ENCODE peak calls at places on chromosomes 3 and 15, in eight cellular contexts. N is ovary, F is body of pancreas, H is K562, E is tibial nerve, I is upper lobe of left lung, M is uterus, C is spleen. V is an unnamed sample.

GRCh38 chr15:30984542-30984941 is 6.9 kb downstream of the MTMR10 start:
- DNase-seq in F (no peak), H (no peak), N (no peak), M (no peak), I (no peak), C (no peak), E (no peak), V (no peak)

GRCh38 chr15:32908135-32908801 is 190.5 kb downstream of the GREM1 start:
- DNase-seq in N (no peak), F (no peak), I (no peak), M (no peak), E (no peak), C (no peak), H (no peak), V (no peak)

GRCh38 chr3:48411041-48411588 is 18.8 kb downstream of the PLXNB1 start:
- DNase-seq in I (no peak), H (no peak), N (peak), C (peak), F (peak), E (no peak), M (peak), V (peak)

GRCh38 chr3:183826854-183827253 is 1.5 kb upstream of the MAP6D1 start:
- DNase-seq in I (no peak), F (no peak), M (no peak), H (no peak), N (no peak), E (no peak), C (peak), V (no peak)

GRCh38 chr3:151987893-151988292 is 114.5 kb downstream of the SUCNR1 start:
- DNase-seq in E (no peak), H (no peak), N (no peak), I (no peak), M (no peak), F (no peak), C (no peak), V (no peak)

GRCh38 chr3:190345027-190345821 is 23.0 kb upstream of the CLDN1 start:
- DNase-seq in F (peak), E (no peak), H (no peak), C (no peak), I (no peak), N (peak), M (no peak), V (no peak)

GRCh38 chr3:117486709-117487394 is 777.3 kb downstream of the TUSC7 start:
- DNase-seq in I (no peak), H (no peak), E (no peak), C (no peak), F (no peak), N (no peak), M (no peak), V (no peak)

GRCh38 chr3:56290376-56290775 is 177.9 kb downstream of the ERC2 start:
- DNase-seq in M (no peak), N (no peak), E (no peak), I (no peak), C (no peak), F (no peak), H (no peak), V (no peak)

GRCh38 chr3:110810356-110810755 is 261.3 kb upstream of the NECTIN3 start:
- DNase-seq in I (no peak), N (no peak), H (no peak), M (no peak), C (no peak), E (no peak), F (no peak), V (no peak)

GRCh38 chr3:54536450-54536849 is 391.4 kb downstream of the LRTM1 start:
- DNase-seq in I (no peak), F (no peak), M (no peak), C (no peak), N (no peak), H (no peak), E (no peak), V (no peak)

GRCh38 chr3:4726549-4726948 is 233.4 kb downstream of the ITPR1 start:
- DNase-seq in E (no peak), H (no peak), N (no peak), M (no peak), C (no peak), F (no peak), I (no peak), V (no peak)

GRCh38 chr3:12040902-12041301 is 36.7 kb downstream of the SYN2 start:
- DNase-seq in E (no peak), H (no peak), F (no peak), M (no peak), I (no peak), N (no peak), C (no peak), V (no peak)

GRCh38 chr3:195403841-195404408 is 38.9 kb downstream of the ACAP2 start:
- DNase-seq in N (no peak), M (no peak), E (no peak), C (no peak), H (no peak), F (no peak), I (no peak), V (no peak)

GRCh38 chr3:100402150-100402706 is 889 bp downstream of the LNP1 start:
- DNase-seq in C (no peak), E (no peak), H (no peak), I (no peak), M (no peak), F (no peak), N (no peak), V (no peak)

GRCh38 chr3:134476306-134476705 is 9.5 kb downstream of the ANAPC13 start:
- DNase-seq in H (no peak), N (no peak), C (no peak), I (no peak), E (no peak), M (no peak), F (no peak), V (no peak)

GRCh38 chr3:11522398-11522715 is 121.4 kb downstream of the VGLL4 start:
- DNase-seq in E (no peak), H (no peak), C (no peak), F (no peak), I (no peak), N (no peak), M (no peak), V (no peak)

GRCh38 chr3:23112491-23112890 is 90.6 kb upstream of the UBE2E2 start:
- DNase-seq in E (no peak), C (no peak), N (no peak), H (no peak), I (no peak), F (no peak), M (no peak), V (peak)

GRCh38 chr15:68309024-68309423 is 31.5 kb downstream of the FEM1B start:
- DNase-seq in E (no peak), H (no peak), I (no peak), C (no peak), M (no peak), N (no peak), F (no peak), V (peak)

GRCh38 chr3:81218023-81218422 is 543.4 kb downstream of the GBE1 start:
- DNase-seq in E (no peak), M (no peak), C (no peak), N (no peak), F (no peak), I (no peak), H (no peak), V (no peak)

GRCh38 chr15:101679861-101680260 is 27.7 kb upstream of the TM2D3 start:
- DNase-seq in M (no peak), C (no peak), E (no peak), I (no peak), F (no peak), H (no peak), N (no peak), V (no peak)

GRCh38 chr3:156416846-156417581 is 137.9 kb downstream of the SSR3 start:
- DNase-seq in E (no peak), C (no peak), I (no peak), N (no peak), M (no peak), H (no peak), F (no peak), V (no peak)

GRCh38 chr3:158104346-158105020 is 1.7 kb downstream of the SHOX2 start:
- DNase-seq in M (no peak), H (no peak), F (no peak), I (no peak), N (no peak), E (no peak), C (no peak), V (no peak)

GRCh38 chr3:158105710-158106438 is at the start of gene SHOX2:
- DNase-seq in C (peak), N (no peak), F (peak), E (peak), I (peak), M (peak), H (peak), V (no peak)

GRCh38 chr3:158103956-158104338 is 2.3 kb downstream of the SHOX2 start:
- DNase-seq in C (no peak), F (no peak), I (peak), N (no peak), H (no peak), E (peak), M (no peak), V (no peak)

GRCh38 chr3:158106773-158107461 is 697 bp upstream of the SHOX2 start:
- DNase-seq in H (no peak), E (peak), F (no peak), I (peak), N (no peak), C (peak), M (peak), V (no peak)

DNA sequence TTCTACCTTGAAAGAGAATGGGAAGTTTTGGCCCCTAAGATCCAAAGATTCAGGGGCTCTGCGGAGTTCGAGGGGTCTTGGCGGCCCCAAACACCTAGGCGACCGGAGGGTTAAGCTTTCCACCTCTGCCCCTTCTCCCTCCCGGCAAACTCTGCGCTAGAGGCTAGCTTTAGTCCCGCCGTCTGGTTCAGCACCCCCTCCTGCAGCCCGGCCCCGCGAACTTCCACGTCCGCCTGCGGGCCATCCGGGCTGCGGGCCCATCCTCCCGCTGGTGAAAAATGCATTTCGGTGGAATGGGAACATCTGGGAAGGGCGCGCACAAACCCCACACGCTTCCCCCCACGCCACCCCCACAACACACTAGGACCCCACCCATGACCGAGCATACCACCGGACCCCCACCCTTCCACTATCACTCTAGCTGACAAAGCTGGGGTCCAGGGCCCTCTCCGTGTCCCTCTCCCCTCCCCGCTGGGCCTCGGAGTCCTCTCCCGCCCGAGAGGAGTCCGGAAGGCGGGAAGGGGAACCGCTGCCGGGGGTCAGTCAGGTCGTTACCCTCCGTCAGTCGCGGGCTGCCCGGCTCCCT is 1.0 kb downstream of the SHOX2 start:
- DNase-seq in C (peak), E (peak), H (peak), N (no peak), F (peak), I (peak), M (peak), V (no peak)
- H3K27ac ChIP-seq in C (no peak), E (peak), H (peak), N (no peak), F (no peak), I (no peak), M (no peak), V (no peak)

DNA sequence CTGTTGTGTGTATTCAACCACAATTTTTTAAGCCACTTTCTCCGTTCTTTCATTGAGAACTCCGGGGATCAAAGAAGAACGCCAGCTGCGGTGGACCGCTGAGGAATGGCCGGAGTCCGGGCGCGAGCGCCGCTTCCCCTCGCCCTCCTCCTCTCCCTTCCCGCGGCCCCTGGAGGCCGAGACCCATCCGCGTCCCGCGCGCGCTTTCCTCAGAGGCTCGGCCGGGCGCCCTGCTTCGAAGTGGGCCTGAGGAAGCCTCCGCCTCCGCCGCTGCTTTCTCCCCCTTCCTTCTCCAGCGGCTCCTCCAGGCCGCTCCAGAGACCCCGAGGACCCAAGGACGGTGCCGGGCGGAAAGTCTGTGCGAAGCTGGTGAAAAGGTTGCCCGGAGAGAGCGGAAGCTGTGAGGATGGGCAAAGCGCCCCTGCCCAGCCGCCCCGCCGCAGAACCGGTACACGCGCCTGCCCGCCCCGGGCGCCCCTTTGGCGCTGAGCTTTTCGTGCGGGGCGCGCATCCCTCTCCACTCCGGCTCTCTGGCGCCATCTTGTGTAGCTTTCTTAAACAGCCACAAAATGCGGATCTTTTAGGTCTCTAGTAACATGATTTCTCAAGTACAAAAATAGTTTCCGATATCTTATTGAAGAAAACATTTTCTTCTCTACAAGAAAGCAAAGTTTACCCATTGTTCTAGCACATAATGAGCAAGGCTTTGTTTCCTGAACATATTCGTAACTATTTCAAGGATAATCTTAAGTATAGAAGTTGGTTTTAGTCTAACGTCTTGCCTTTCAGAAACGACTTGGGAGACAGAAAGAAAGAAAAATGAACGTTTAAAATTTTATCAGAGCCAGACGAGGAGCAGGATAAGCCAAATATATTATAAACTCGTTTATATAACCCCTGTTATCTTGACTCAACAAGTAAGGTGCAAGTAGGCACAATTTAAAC is 59.2 kb upstream of the FAM174B start:
- DNase-seq in H (peak), E (peak), C (peak), F (peak), I (peak), M (peak), N (peak), V (peak)
- TF ChIP-seq POLR2A in H (no peak), E (peak), C (no peak), F (peak), I (no peak), M (no peak), N (peak), V (no peak)

DNA sequence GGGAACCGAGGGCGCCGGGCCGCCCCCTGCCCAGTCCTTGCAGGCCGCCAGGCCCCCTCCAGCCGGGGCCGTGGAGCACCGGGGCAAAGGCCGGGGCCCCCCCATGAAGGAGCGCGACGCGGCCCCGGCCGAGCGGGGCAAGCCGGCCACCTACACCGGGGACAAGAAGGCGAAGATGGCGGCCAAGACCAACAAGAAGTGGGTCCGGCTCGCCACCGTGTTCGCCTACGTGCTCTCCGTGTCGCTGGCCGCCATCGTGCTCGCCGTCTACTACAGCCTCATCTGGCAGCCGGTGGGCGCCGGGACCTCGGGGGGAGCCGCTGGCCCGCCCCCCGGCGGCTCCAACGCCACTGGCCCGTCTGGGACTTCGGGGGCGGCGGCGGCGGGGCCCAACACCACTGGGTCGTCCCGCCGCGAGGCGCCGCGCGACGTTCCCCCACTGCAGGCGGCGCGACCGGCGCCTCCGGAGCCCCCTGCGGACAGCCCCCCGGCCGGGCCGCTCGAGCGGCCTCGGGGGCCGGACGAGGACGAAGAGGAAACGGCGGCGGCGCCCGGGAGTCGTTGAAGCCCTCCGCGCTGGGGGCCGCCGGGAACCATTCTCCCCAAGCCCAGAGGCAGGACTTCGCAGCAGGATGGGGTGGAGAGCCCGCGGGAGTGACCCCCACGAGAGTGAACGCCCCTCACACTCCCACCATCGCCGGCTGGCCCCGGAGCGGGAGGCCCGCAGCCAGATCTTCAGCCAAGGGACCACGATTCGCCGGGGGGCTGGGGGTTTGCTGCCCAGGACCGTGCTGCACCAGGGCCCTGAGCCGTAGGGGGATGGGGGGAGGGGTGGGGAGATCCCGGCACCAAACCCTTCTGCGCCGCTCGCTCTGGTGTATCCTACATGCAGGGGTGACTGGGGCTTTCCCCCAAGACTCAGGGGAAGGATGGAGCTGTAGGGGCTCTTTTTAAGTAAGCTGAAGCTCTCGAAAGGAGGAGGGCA is 753 bp downstream of the INAFM2 start:
- DNase-seq in C (peak), I (peak), F (no peak), M (no peak), E (no peak), H (peak), N (no peak), V (peak)
- H3K27ac ChIP-seq in C (peak), I (peak), F (peak), M (peak), E (peak), H (peak), N (peak), V (peak)

DNA sequence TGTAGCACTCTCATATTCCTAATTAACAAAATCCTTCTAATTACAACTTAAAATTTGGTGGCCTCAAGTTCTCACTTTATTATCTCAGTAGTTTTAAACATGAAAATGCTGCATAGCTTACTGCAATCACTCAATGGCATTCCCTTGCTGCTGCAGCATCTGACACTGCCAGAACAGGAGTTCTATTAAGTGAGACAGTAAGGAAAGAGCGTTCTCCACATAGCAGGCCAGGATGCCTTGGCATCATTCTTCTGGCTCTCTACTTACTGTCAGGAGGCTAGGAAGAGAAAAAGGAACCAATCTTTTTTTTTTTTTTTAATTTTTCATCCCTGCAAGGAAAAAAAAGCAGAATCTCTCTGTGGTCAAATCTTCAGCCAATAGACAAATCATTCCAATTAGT is 3.2 kb downstream of the CNBP start:
- DNase-seq in F (no peak), C (no peak), E (no peak), H (no peak), N (no peak), M (no peak), I (no peak), V (no peak)
- TF ChIP-seq POLR2A in F (no peak), C (no peak), E (no peak), H (no peak), N (no peak), M (no peak), I (no peak), V (no peak)